ENCODE peak calls at places on chromosomes 4 and X, in nine cellular contexts. M is fibroblast of lung; U is fibroblast of villous mesenchyme; S is gastrocnemius medialis; O is colonic mucosa; Z is left ventricle myocardium inferior; V is CD8-positive, alpha-beta T cell; G is foreskin fibroblast; Y is endothelial cell of umbilical vein. W is an unnamed sample.

GRCh38 chr4:16026155-16026761 is 57.6 kb downstream of the PROM1 start:
- DNase-seq in G (peak; percentile 18), V (no peak), M (peak; percentile 54), S (no peak), O (peak; percentile 50), Y (peak; percentile 76), Z (no peak), U (peak; percentile 78), W (peak; percentile 33)

GRCh38 chr4:84482564-84483563 is 16.2 kb downstream of the NKX6-1 start:
- DNase-seq in G (no peak), M (no peak), S (no peak), Z (no peak), Y (no peak), O (peak; percentile 72), V (no peak), U (no peak), W (no peak)

GRCh38 chr4:56821394-56822263 is at the start of gene SPINK2:
- DNase-seq in S (no peak), G (no peak), M (no peak), Y (no peak), Z (peak; percentile 26), V (peak; percentile 64), U (no peak), O (peak; percentile 64), W (peak; percentile 73)

GRCh38 chr4:24196785-24197184 is 306.9 kb upstream of the PPARGC1A start:
- DNase-seq in Z (no peak), O (no peak), Y (no peak), G (no peak), S (no peak), M (no peak), U (no peak), V (no peak), W (no peak)

GRCh38 chr4:23323436-23323835 is 566.4 kb downstream of the PPARGC1A start:
- DNase-seq in M (no peak), Y (no peak), V (no peak), O (no peak), U (no peak), S (no peak), G (no peak), Z (no peak), W (no peak)

GRCh38 chrX:56211701-56212100 is 20.5 kb upstream of the KLF8 start:
- DNase-seq in Y (no peak), Z (no peak), O (no peak), M (no peak), S (no peak), V (no peak), U (no peak), G (no peak), W (no peak)

GRCh38 chr4:15778191-15778741 is at the start of gene CD38:
- DNase-seq in S (peak; percentile 32), M (no peak), G (peak; percentile 8), O (peak; percentile 43), U (no peak), Y (no peak), Z (peak; percentile 28), V (no peak), W (no peak)

GRCh38 chrX:137568741-137569469 is 3.0 kb downstream of the ZIC3 start:
- DNase-seq in Z (no peak), V (no peak), S (no peak), Y (no peak), U (no peak), G (no peak), M (no peak), O (no peak), W (no peak)

GRCh38 chr4:185717018-185717726 is 94.8 kb downstream of the SORBS2 start:
- DNase-seq in U (no peak), V (no peak), M (no peak), Z (no peak), Y (peak; percentile 80), O (no peak), G (no peak), S (no peak), W (no peak)

GRCh38 chrX:9339603-9340569 is 125.0 kb upstream of the TBL1X start:
- DNase-seq in G (no peak), M (no peak), V (peak; percentile 39), S (peak; percentile 43), U (peak; percentile 65), O (no peak), Z (peak; percentile 69), Y (no peak), W (no peak)

DNA sequence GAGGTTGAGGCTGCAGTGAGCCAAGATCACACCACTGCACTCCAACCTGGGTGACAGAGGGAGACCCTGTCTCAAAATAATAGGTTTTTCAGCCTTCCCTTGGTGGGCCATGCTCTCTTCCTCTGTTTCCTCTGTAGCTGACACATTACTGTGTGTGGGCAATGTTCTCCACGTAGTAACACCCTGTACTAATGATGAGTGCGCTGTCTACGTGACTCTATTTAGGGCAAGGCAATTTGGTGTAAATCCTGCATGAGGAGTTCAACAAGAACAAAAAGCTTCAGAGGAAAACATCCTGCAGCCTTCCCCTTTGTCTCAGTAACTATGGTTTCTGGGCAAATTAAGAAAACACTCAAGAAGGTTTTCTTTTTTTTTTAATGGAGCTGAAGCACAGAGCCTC is 24.4 kb upstream of the JAKMIP1 start:
- DNase-seq in O (no peak), U (no peak), Z (no peak), S (no peak), M (no peak), G (no peak), V (no peak), Y (no peak), W (no peak)
- TF ChIP-seq CTCF in O (no peak), U (no peak), Z (no peak), S (no peak), M (no peak), G (no peak), V (no peak), Y (no peak), W (no peak)

DNA sequence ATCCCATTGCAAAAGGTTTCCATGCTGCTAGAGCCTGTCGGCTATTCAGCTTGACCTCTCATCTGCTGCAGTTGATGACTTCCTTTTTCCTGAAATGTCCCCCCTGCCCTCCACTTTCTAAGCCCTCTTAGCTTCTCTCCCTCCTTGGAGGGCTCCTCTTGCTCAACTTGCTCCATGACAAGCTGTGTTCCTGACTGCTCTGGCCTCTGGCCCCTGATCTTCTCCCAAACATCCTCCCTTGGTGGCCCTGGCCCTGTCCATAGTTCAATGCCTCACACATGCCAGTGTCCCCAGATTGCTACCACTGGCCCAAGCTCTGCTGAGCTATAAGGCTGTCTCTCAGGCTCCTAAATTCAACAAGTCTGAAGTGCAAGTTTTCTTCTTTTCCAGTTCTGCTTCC is 29.6 kb downstream of the RASL11B start:
- DNase-seq in S (no peak), Y (no peak), V (no peak), U (no peak), Z (no peak), O (no peak), G (no peak), M (no peak), W (no peak)
- TF ChIP-seq CTCF in S (no peak), Y (no peak), V (no peak), U (no peak), Z (no peak), O (no peak), G (no peak), M (no peak), W (no peak)

GRCh38 chrX:34978171-34978570 is 35.6 kb downstream of the FAM47B start:
- DNase-seq in S (no peak), Z (no peak), G (no peak), V (no peak), O (no peak), U (no peak), Y (no peak), M (no peak), W (no peak)

GRCh38 chrX:34972206-34972605 is 29.6 kb downstream of the FAM47B start:
- DNase-seq in V (no peak), M (no peak), O (no peak), S (no peak), U (no peak), Z (no peak), Y (peak; percentile 52), G (no peak), W (no peak)
- TF ChIP-seq CTCF in V (no peak), M (no peak), O (no peak), S (no peak), U (no peak), Z (no peak), Y (no peak), G (no peak), W (no peak)

GRCh38 chr4:188246488-188246887 is 107.2 kb downstream of the TRIML1 start:
- DNase-seq in O (no peak), M (no peak), Z (no peak), S (no peak), G (no peak), Y (no peak), U (no peak), V (no peak), W (peak; percentile 13)
- TF ChIP-seq CTCF in O (no peak), M (no peak), Z (no peak), S (no peak), G (no peak), Y (no peak), U (no peak), V (no peak), W (no peak)

GRCh38 chr4:14711259-14711658 is 291.0 kb upstream of the CPEB2 start:
- DNase-seq in S (no peak), V (no peak), G (no peak), Y (no peak), O (no peak), M (no peak), Z (no peak), U (no peak), W (no peak)

GRCh38 chr4:14719053-14719452 is 283.2 kb upstream of the CPEB2 start:
- DNase-seq in G (peak; percentile 2), Z (no peak), V (no peak), M (peak; percentile 75), O (peak; percentile 18), U (peak; percentile 24), Y (no peak), S (no peak), W (no peak)

DNA sequence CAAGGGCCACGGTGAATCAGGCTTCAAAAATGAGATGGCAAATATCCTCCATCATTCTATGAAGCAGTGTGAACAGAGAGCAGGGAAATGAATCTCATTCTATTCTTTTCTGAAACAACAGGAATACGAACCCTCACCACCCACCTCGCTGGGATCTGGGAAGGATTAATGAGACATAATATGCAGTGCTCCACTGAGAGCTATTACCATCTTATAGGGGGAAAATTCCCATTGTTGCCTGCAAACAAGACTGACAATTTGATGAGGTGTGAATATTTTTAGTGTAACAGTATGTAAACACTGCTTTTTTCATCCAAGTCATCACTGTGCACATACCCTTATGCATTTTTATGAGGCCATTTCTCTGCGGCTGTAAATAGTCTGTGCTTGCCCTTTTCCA is 285.7 kb upstream of the CPEB2 start:
- DNase-seq in V (no peak), Y (no peak), U (no peak), O (no peak), G (no peak), S (no peak), Z (no peak), M (no peak), W (no peak)
- TF ChIP-seq CTCF in V (no peak), Y (no peak), U (no peak), O (no peak), G (no peak), S (no peak), Z (no peak), M (no peak), W (no peak)

GRCh38 chrX:51421972-51422371 is 74.4 kb downstream of the NUDT11 start:
- DNase-seq in U (no peak), S (no peak), M (no peak), V (no peak), O (no peak), Z (no peak), Y (no peak), G (no peak), W (no peak)

GRCh38 chrX:51420610-51421009 is 75.8 kb downstream of the NUDT11 start:
- DNase-seq in S (no peak), M (peak; percentile 26), Y (peak; percentile 13), V (peak; percentile 11), O (peak; percentile 24), G (peak; percentile 7), Z (no peak), U (peak; percentile 36), W (peak; percentile 13)
- TF ChIP-seq CTCF in S (no peak), M (peak; percentile 57), Y (peak; percentile 25), V (peak; percentile 20), O (peak; percentile 73), G (peak; percentile 58), Z (peak; percentile 68), U (peak; percentile 71), W (peak; percentile 61)

W was measured in RWPE1.